ENCODE peak calls at places on chromosomes 3 and 15, in nine cellular contexts. One of them, this sample, is unnamed.

GRCh38 chr3:43081796-43082195 is 24.1 kb downstream of the POMGNT2 start:
- DNase-seq in tibial artery: no peak
- DNase-seq in amniotic stem cell: no peak
- DNase-seq in body of pancreas: no peak
- DNase-seq in NCI-H345: no peak
- DNase-seq in upper lobe of right lung: no peak
- DNase-seq in stimulated activated CD4-positive, alpha-beta T cell treated with anti-CD3 and anti-CD28 coated beads, Interleukin-1b, Interleukin-23, amount 100 ng/mL, for 4 hours: no peak
- DNase-seq in ACHN: no peak
- DNase-seq in left lung: no peak
- DNase-seq in this sample: no peak

GRCh38 chr3:15744176-15744575 is 53.6 kb downstream of the ANKRD28 start:
- DNase-seq in tibial artery: no peak
- DNase-seq in left lung: no peak
- DNase-seq in upper lobe of right lung: no peak
- DNase-seq in body of pancreas: no peak
- DNase-seq in stimulated activated CD4-positive, alpha-beta T cell treated with anti-CD3 and anti-CD28 coated beads, Interleukin-1b, Interleukin-23, amount 100 ng/mL, for 4 hours: no peak
- DNase-seq in amniotic stem cell: no peak
- DNase-seq in ACHN: no peak
- DNase-seq in NCI-H345: no peak
- DNase-seq in this sample: no peak

GRCh38 chr3:42708611-42709151 is 6.1 kb upstream of the HHATL start:
- DNase-seq in amniotic stem cell: no peak
- DNase-seq in body of pancreas: peak
- DNase-seq in stimulated activated CD4-positive, alpha-beta T cell treated with anti-CD3 and anti-CD28 coated beads, Interleukin-1b, Interleukin-23, amount 100 ng/mL, for 4 hours: no peak
- DNase-seq in tibial artery: peak
- DNase-seq in NCI-H345: no peak
- DNase-seq in ACHN: no peak
- DNase-seq in upper lobe of right lung: peak
- DNase-seq in left lung: peak
- DNase-seq in this sample: no peak

GRCh38 chr3:42711491-42712343 is 9.1 kb upstream of the HHATL start:
- DNase-seq in left lung: no peak
- DNase-seq in upper lobe of right lung: peak
- DNase-seq in NCI-H345: no peak
- DNase-seq in tibial artery: peak
- DNase-seq in stimulated activated CD4-positive, alpha-beta T cell treated with anti-CD3 and anti-CD28 coated beads, Interleukin-1b, Interleukin-23, amount 100 ng/mL, for 4 hours: no peak
- DNase-seq in body of pancreas: peak
- DNase-seq in amniotic stem cell: no peak
- DNase-seq in ACHN: no peak
- DNase-seq in this sample: no peak

GRCh38 chr3:195522254-195523023 is 20.7 kb downstream of the PPP1R2 start:
- DNase-seq in body of pancreas: no peak
- DNase-seq in stimulated activated CD4-positive, alpha-beta T cell treated with anti-CD3 and anti-CD28 coated beads, Interleukin-1b, Interleukin-23, amount 100 ng/mL, for 4 hours: no peak
- DNase-seq in left lung: no peak
- DNase-seq in upper lobe of right lung: no peak
- DNase-seq in amniotic stem cell: no peak
- DNase-seq in NCI-H345: peak
- DNase-seq in tibial artery: no peak
- DNase-seq in ACHN: peak
- DNase-seq in this sample: peak

GRCh38 chr3:196431193-196432136 is 762 bp downstream of the UBXN7 start:
- DNase-seq in body of pancreas: no peak
- DNase-seq in amniotic stem cell: peak
- DNase-seq in left lung: peak
- DNase-seq in NCI-H345: peak
- DNase-seq in upper lobe of right lung: peak
- DNase-seq in tibial artery: peak
- DNase-seq in ACHN: peak
- DNase-seq in stimulated activated CD4-positive, alpha-beta T cell treated with anti-CD3 and anti-CD28 coated beads, Interleukin-1b, Interleukin-23, amount 100 ng/mL, for 4 hours: peak
- DNase-seq in this sample: peak

GRCh38 chr15:31799711-31800321 is 230.5 kb upstream of the CHRNA7 start:
- DNase-seq in ACHN: no peak
- DNase-seq in NCI-H345: no peak
- DNase-seq in tibial artery: no peak
- DNase-seq in left lung: no peak
- DNase-seq in upper lobe of right lung: no peak
- DNase-seq in body of pancreas: no peak
- DNase-seq in stimulated activated CD4-positive, alpha-beta T cell treated with anti-CD3 and anti-CD28 coated beads, Interleukin-1b, Interleukin-23, amount 100 ng/mL, for 4 hours: no peak
- DNase-seq in amniotic stem cell: no peak
- DNase-seq in this sample: no peak

GRCh38 chr3:51221959-51222358 is 163.1 kb upstream of the MANF start:
- DNase-seq in ACHN: no peak
- DNase-seq in stimulated activated CD4-positive, alpha-beta T cell treated with anti-CD3 and anti-CD28 coated beads, Interleukin-1b, Interleukin-23, amount 100 ng/mL, for 4 hours: no peak
- DNase-seq in upper lobe of right lung: no peak
- DNase-seq in tibial artery: no peak
- DNase-seq in left lung: no peak
- DNase-seq in body of pancreas: no peak
- DNase-seq in NCI-H345: no peak
- DNase-seq in amniotic stem cell: no peak
- DNase-seq in this sample: no peak

GRCh38 chr3:182738583-182739514 is 54.5 kb upstream of the ATP11B start:
- DNase-seq in body of pancreas: peak
- DNase-seq in NCI-H345: no peak
- DNase-seq in ACHN: no peak
- DNase-seq in tibial artery: no peak
- DNase-seq in left lung: no peak
- DNase-seq in amniotic stem cell: no peak
- DNase-seq in upper lobe of right lung: no peak
- DNase-seq in stimulated activated CD4-positive, alpha-beta T cell treated with anti-CD3 and anti-CD28 coated beads, Interleukin-1b, Interleukin-23, amount 100 ng/mL, for 4 hours: no peak
- DNase-seq in this sample: peak

GRCh38 chr3:9903238-9903624 is 583 bp downstream of the IL17RE start:
- DNase-seq in tibial artery: peak
- DNase-seq in amniotic stem cell: no peak
- DNase-seq in upper lobe of right lung: no peak
- DNase-seq in NCI-H345: no peak
- DNase-seq in left lung: no peak
- DNase-seq in ACHN: no peak
- DNase-seq in body of pancreas: no peak
- DNase-seq in stimulated activated CD4-positive, alpha-beta T cell treated with anti-CD3 and anti-CD28 coated beads, Interleukin-1b, Interleukin-23, amount 100 ng/mL, for 4 hours: no peak
- DNase-seq in this sample: no peak

GRCh38 chr3:154779571-154779970 is 300.5 kb upstream of the MME start:
- DNase-seq in tibial artery: no peak
- DNase-seq in ACHN: no peak
- DNase-seq in upper lobe of right lung: no peak
- DNase-seq in body of pancreas: no peak
- DNase-seq in NCI-H345: no peak
- DNase-seq in stimulated activated CD4-positive, alpha-beta T cell treated with anti-CD3 and anti-CD28 coated beads, Interleukin-1b, Interleukin-23, amount 100 ng/mL, for 4 hours: no peak
- DNase-seq in left lung: no peak
- DNase-seq in amniotic stem cell: no peak
- DNase-seq in this sample: no peak

GRCh38 chr15:70421197-70421482 is 323.4 kb upstream of the TLE3 start:
- DNase-seq in left lung: no peak
- DNase-seq in NCI-H345: peak
- DNase-seq in stimulated activated CD4-positive, alpha-beta T cell treated with anti-CD3 and anti-CD28 coated beads, Interleukin-1b, Interleukin-23, amount 100 ng/mL, for 4 hours: no peak
- DNase-seq in body of pancreas: peak
- DNase-seq in ACHN: no peak
- DNase-seq in upper lobe of right lung: no peak
- DNase-seq in tibial artery: no peak
- DNase-seq in amniotic stem cell: no peak
- DNase-seq in this sample: no peak

GRCh38 chr3:88767746-88768145 is 339.7 kb upstream of the EPHA3 start:
- DNase-seq in upper lobe of right lung: no peak
- DNase-seq in stimulated activated CD4-positive, alpha-beta T cell treated with anti-CD3 and anti-CD28 coated beads, Interleukin-1b, Interleukin-23, amount 100 ng/mL, for 4 hours: no peak
- DNase-seq in tibial artery: no peak
- DNase-seq in NCI-H345: no peak
- DNase-seq in left lung: no peak
- DNase-seq in body of pancreas: no peak
- DNase-seq in ACHN: no peak
- DNase-seq in amniotic stem cell: no peak
- DNase-seq in this sample: no peak

GRCh38 chr15:74787251-74788041 is 5.6 kb downstream of the CSK start:
- DNase-seq in ACHN: peak
- DNase-seq in upper lobe of right lung: peak
- DNase-seq in left lung: peak
- DNase-seq in tibial artery: peak
- DNase-seq in stimulated activated CD4-positive, alpha-beta T cell treated with anti-CD3 and anti-CD28 coated beads, Interleukin-1b, Interleukin-23, amount 100 ng/mL, for 4 hours: peak
- DNase-seq in body of pancreas: no peak
- DNase-seq in NCI-H345: no peak
- DNase-seq in amniotic stem cell: no peak
- DNase-seq in this sample: peak

GRCh38 chr3:60829058-60829457 is 422.2 kb downstream of the FHIT start:
- DNase-seq in tibial artery: no peak
- DNase-seq in NCI-H345: peak
- DNase-seq in ACHN: no peak
- DNase-seq in left lung: no peak
- DNase-seq in stimulated activated CD4-positive, alpha-beta T cell treated with anti-CD3 and anti-CD28 coated beads, Interleukin-1b, Interleukin-23, amount 100 ng/mL, for 4 hours: no peak
- DNase-seq in body of pancreas: no peak
- DNase-seq in upper lobe of right lung: no peak
- DNase-seq in amniotic stem cell: no peak
- DNase-seq in this sample: no peak

GRCh38 chr3:88618121-88618645 is 468.4 kb downstream of the C3orf38 start:
- DNase-seq in upper lobe of right lung: no peak
- DNase-seq in amniotic stem cell: no peak
- DNase-seq in tibial artery: no peak
- DNase-seq in ACHN: no peak
- DNase-seq in body of pancreas: no peak
- DNase-seq in NCI-H345: no peak
- DNase-seq in stimulated activated CD4-positive, alpha-beta T cell treated with anti-CD3 and anti-CD28 coated beads, Interleukin-1b, Interleukin-23, amount 100 ng/mL, for 4 hours: no peak
- DNase-seq in left lung: no peak
- DNase-seq in this sample: no peak

GRCh38 chr3:70064194-70064787 is 64.8 kb downstream of the SAMMSON start:
- DNase-seq in ACHN: peak
- DNase-seq in stimulated activated CD4-positive, alpha-beta T cell treated with anti-CD3 and anti-CD28 coated beads, Interleukin-1b, Interleukin-23, amount 100 ng/mL, for 4 hours: no peak
- DNase-seq in left lung: no peak
- DNase-seq in body of pancreas: peak
- DNase-seq in amniotic stem cell: peak
- DNase-seq in upper lobe of right lung: no peak
- DNase-seq in tibial artery: no peak
- DNase-seq in NCI-H345: no peak
- DNase-seq in this sample: peak

GRCh38 chr3:152477422-152477821 is 208.7 kb downstream of the MBNL1 start:
- DNase-seq in tibial artery: no peak
- DNase-seq in stimulated activated CD4-positive, alpha-beta T cell treated with anti-CD3 and anti-CD28 coated beads, Interleukin-1b, Interleukin-23, amount 100 ng/mL, for 4 hours: no peak
- DNase-seq in upper lobe of right lung: no peak
- DNase-seq in body of pancreas: no peak
- DNase-seq in NCI-H345: no peak
- DNase-seq in ACHN: no peak
- DNase-seq in amniotic stem cell: no peak
- DNase-seq in left lung: no peak
- DNase-seq in this sample: no peak

GRCh38 chr15:100733088-100733487 is 130.7 kb downstream of the ASB7 start:
- DNase-seq in amniotic stem cell: peak
- DNase-seq in NCI-H345: no peak
- DNase-seq in left lung: no peak
- DNase-seq in stimulated activated CD4-positive, alpha-beta T cell treated with anti-CD3 and anti-CD28 coated beads, Interleukin-1b, Interleukin-23, amount 100 ng/mL, for 4 hours: no peak
- DNase-seq in tibial artery: no peak
- DNase-seq in upper lobe of right lung: no peak
- DNase-seq in ACHN: no peak
- DNase-seq in body of pancreas: peak
- DNase-seq in this sample: peak

GRCh38 chr3:44238889-44239288 is 2.8 kb upstream of the TOPAZ1 start:
- DNase-seq in upper lobe of right lung: no peak
- DNase-seq in amniotic stem cell: no peak
- DNase-seq in stimulated activated CD4-positive, alpha-beta T cell treated with anti-CD3 and anti-CD28 coated beads, Interleukin-1b, Interleukin-23, amount 100 ng/mL, for 4 hours: no peak
- DNase-seq in ACHN: no peak
- DNase-seq in body of pancreas: no peak
- DNase-seq in NCI-H345: no peak
- DNase-seq in tibial artery: no peak
- DNase-seq in left lung: no peak
- DNase-seq in this sample: no peak

GRCh38 chr15:73914145-73914544 is 12.1 kb upstream of the LOXL1 start:
- DNase-seq in tibial artery: no peak
- DNase-seq in ACHN: no peak
- DNase-seq in stimulated activated CD4-positive, alpha-beta T cell treated with anti-CD3 and anti-CD28 coated beads, Interleukin-1b, Interleukin-23, amount 100 ng/mL, for 4 hours: no peak
- DNase-seq in left lung: no peak
- DNase-seq in NCI-H345: no peak
- DNase-seq in body of pancreas: no peak
- DNase-seq in amniotic stem cell: no peak
- DNase-seq in upper lobe of right lung: no peak
- DNase-seq in this sample: no peak

GRCh38 chr15:78662028-78662427 is 21.0 kb upstream of the CHRNB4 start:
- DNase-seq in stimulated activated CD4-positive, alpha-beta T cell treated with anti-CD3 and anti-CD28 coated beads, Interleukin-1b, Interleukin-23, amount 100 ng/mL, for 4 hours: no peak
- DNase-seq in body of pancreas: no peak
- DNase-seq in NCI-H345: no peak
- DNase-seq in ACHN: no peak
- DNase-seq in left lung: no peak
- DNase-seq in tibial artery: no peak
- DNase-seq in amniotic stem cell: no peak
- DNase-seq in upper lobe of right lung: no peak
- DNase-seq in this sample: no peak

GRCh38 chr3:33372218-33373081 is 67.8 kb downstream of the UBP1 start:
- DNase-seq in ACHN: peak
- DNase-seq in body of pancreas: peak
- DNase-seq in amniotic stem cell: peak
- DNase-seq in left lung: no peak
- DNase-seq in NCI-H345: peak
- DNase-seq in tibial artery: no peak
- DNase-seq in stimulated activated CD4-positive, alpha-beta T cell treated with anti-CD3 and anti-CD28 coated beads, Interleukin-1b, Interleukin-23, amount 100 ng/mL, for 4 hours: peak
- DNase-seq in upper lobe of right lung: no peak
- DNase-seq in this sample: peak

GRCh38 chr15:46089438-46090044 is 454.7 kb downstream of the SQOR start:
- DNase-seq in upper lobe of right lung: no peak
- DNase-seq in NCI-H345: no peak
- DNase-seq in tibial artery: no peak
- DNase-seq in amniotic stem cell: no peak
- DNase-seq in ACHN: no peak
- DNase-seq in left lung: no peak
- DNase-seq in stimulated activated CD4-positive, alpha-beta T cell treated with anti-CD3 and anti-CD28 coated beads, Interleukin-1b, Interleukin-23, amount 100 ng/mL, for 4 hours: no peak
- DNase-seq in body of pancreas: no peak
- DNase-seq in this sample: no peak

GRCh38 chr3:23720885-23721284 is 84.9 kb upstream of the UBE2E1 start:
- DNase-seq in body of pancreas: no peak
- DNase-seq in left lung: no peak
- DNase-seq in NCI-H345: no peak
- DNase-seq in stimulated activated CD4-positive, alpha-beta T cell treated with anti-CD3 and anti-CD28 coated beads, Interleukin-1b, Interleukin-23, amount 100 ng/mL, for 4 hours: no peak
- DNase-seq in upper lobe of right lung: no peak
- DNase-seq in ACHN: no peak
- DNase-seq in tibial artery: no peak
- DNase-seq in amniotic stem cell: no peak
- DNase-seq in this sample: no peak

GRCh38 chr3:51340311-51340829 is 44.7 kb upstream of the MANF start:
- DNase-seq in body of pancreas: no peak
- DNase-seq in amniotic stem cell: peak
- DNase-seq in upper lobe of right lung: no peak
- DNase-seq in tibial artery: peak
- DNase-seq in ACHN: peak
- DNase-seq in NCI-H345: no peak
- DNase-seq in left lung: no peak
- DNase-seq in stimulated activated CD4-positive, alpha-beta T cell treated with anti-CD3 and anti-CD28 coated beads, Interleukin-1b, Interleukin-23, amount 100 ng/mL, for 4 hours: no peak
- DNase-seq in this sample: peak

GRCh38 chr3:43960448-43960840 is 269.7 kb downstream of the ABHD5 start:
- DNase-seq in ACHN: no peak
- DNase-seq in stimulated activated CD4-positive, alpha-beta T cell treated with anti-CD3 and anti-CD28 coated beads, Interleukin-1b, Interleukin-23, amount 100 ng/mL, for 4 hours: no peak
- DNase-seq in upper lobe of right lung: no peak
- DNase-seq in left lung: no peak
- DNase-seq in tibial artery: no peak
- DNase-seq in NCI-H345: peak
- DNase-seq in body of pancreas: no peak
- DNase-seq in amniotic stem cell: no peak
- DNase-seq in this sample: peak

GRCh38 chr15:59138243-59138642 is 33.3 kb downstream of the CCNB2 start:
- DNase-seq in body of pancreas: peak
- DNase-seq in left lung: no peak
- DNase-seq in tibial artery: no peak
- DNase-seq in amniotic stem cell: no peak
- DNase-seq in upper lobe of right lung: peak
- DNase-seq in stimulated activated CD4-positive, alpha-beta T cell treated with anti-CD3 and anti-CD28 coated beads, Interleukin-1b, Interleukin-23, amount 100 ng/mL, for 4 hours: peak
- DNase-seq in ACHN: peak
- DNase-seq in NCI-H345: no peak
- DNase-seq in this sample: peak

GRCh38 chr3:158160958-158161357 is 51.1 kb downstream of the RSRC1 start:
- DNase-seq in stimulated activated CD4-positive, alpha-beta T cell treated with anti-CD3 and anti-CD28 coated beads, Interleukin-1b, Interleukin-23, amount 100 ng/mL, for 4 hours: no peak
- DNase-seq in ACHN: peak
- DNase-seq in NCI-H345: no peak
- DNase-seq in amniotic stem cell: peak
- DNase-seq in left lung: no peak
- DNase-seq in upper lobe of right lung: no peak
- DNase-seq in body of pancreas: no peak
- DNase-seq in tibial artery: no peak
- DNase-seq in this sample: peak

GRCh38 chr3:67601919-67602608 is 52.3 kb downstream of the SUCLG2 start:
- DNase-seq in stimulated activated CD4-positive, alpha-beta T cell treated with anti-CD3 and anti-CD28 coated beads, Interleukin-1b, Interleukin-23, amount 100 ng/mL, for 4 hours: no peak
- DNase-seq in body of pancreas: no peak
- DNase-seq in amniotic stem cell: no peak
- DNase-seq in upper lobe of right lung: no peak
- DNase-seq in NCI-H345: no peak
- DNase-seq in left lung: no peak
- DNase-seq in ACHN: no peak
- DNase-seq in tibial artery: no peak
- DNase-seq in this sample: no peak

GRCh38 chr15:61331019-61331418 is 101.9 kb upstream of the RORA start:
- DNase-seq in upper lobe of right lung: no peak
- DNase-seq in stimulated activated CD4-positive, alpha-beta T cell treated with anti-CD3 and anti-CD28 coated beads, Interleukin-1b, Interleukin-23, amount 100 ng/mL, for 4 hours: no peak
- DNase-seq in tibial artery: no peak
- DNase-seq in left lung: no peak
- DNase-seq in amniotic stem cell: no peak
- DNase-seq in body of pancreas: no peak
- DNase-seq in ACHN: no peak
- DNase-seq in NCI-H345: no peak
- DNase-seq in this sample: no peak

This sample was measured in hepatocyte.